ENCODE peak calls at places on chromosomes 16 and 17, in nine cellular contexts. Z is left colon, L is HEK293T, T is NAMALWA, J is Right ventricle myocardium inferior, E is aorta, X is DMS79, I is pancreas, H is 8988T. R is an unnamed sample.

GRCh38 chr16:51524555-51525373 is 373.7 kb upstream of the SALL1 start:
- DNase-seq in Z (no peak), L (no peak), T (no peak), J (no peak), E (no peak), X (no peak), I (peak; percentile 18), H (no peak), R (no peak)

GRCh38 chr17:21245703-21246102 is 7.5 kb downstream of the NATD1 start:
- DNase-seq in Z (no peak), L (no peak), T (no peak), J (peak; percentile 67), E (no peak), X (no peak), I (no peak), H (no peak), R (no peak)

GRCh38 chr17:7410634-7411426 is 3.2 kb downstream of the NLGN2 start:
- DNase-seq in Z (no peak), L (no peak), T (no peak), J (no peak), E (no peak), X (no peak), I (no peak), H (no peak), R (no peak)

GRCh38 chr17:63911657-63912100 is 621 bp upstream of the CSHL1 start:
- DNase-seq in Z (no peak), L (peak; percentile 73), T (peak; percentile 68), J (no peak), E (no peak), X (no peak), I (no peak), H (peak; percentile 43), R (peak; percentile 60)

GRCh38 chr17:17902357-17902756 is 65.6 kb upstream of the SREBF1 start:
- DNase-seq in Z (no peak), L (no peak), T (no peak), J (no peak), E (no peak), X (no peak), I (no peak), H (no peak), R (no peak)

GRCh38 chr16:10852948-10853347 is 24.1 kb upstream of the CIITA start:
- DNase-seq in Z (no peak), L (no peak), T (no peak), J (no peak), E (no peak), X (no peak), I (no peak), H (no peak), R (no peak)

GRCh38 chr17:16314189-16314588 is 39.1 kb downstream of the CENPV start:
- DNase-seq in Z (no peak), L (no peak), T (no peak), J (no peak), E (no peak), X (no peak), I (no peak), H (no peak), R (no peak)

GRCh38 chr16:23700509-23700908 is 12.5 kb downstream of the ERN2 start:
- DNase-seq in Z (no peak), L (no peak), T (no peak), J (no peak), E (no peak), X (peak; percentile 15), I (no peak), H (no peak), R (no peak)

GRCh38 chr17:80722656-80723055 is 178.0 kb downstream of the RPTOR start:
- DNase-seq in Z (no peak), L (no peak), T (no peak), J (no peak), E (no peak), X (no peak), I (no peak), H (no peak), R (no peak)

GRCh38 chr17:301681-302299 is 50.8 kb downstream of the RPH3AL start:
- DNase-seq in Z (peak; percentile 50), L (no peak), T (no peak), J (peak; percentile 72), E (peak; percentile 46), X (no peak), I (no peak), H (no peak), R (no peak)

GRCh38 chr17:79840204-79840988 is 1.2 kb upstream of the CBX4 start:
- DNase-seq in Z (peak; percentile 58), L (no peak), T (no peak), J (peak; percentile 88), E (peak; percentile 84), X (peak; percentile 36), I (peak; percentile 64), H (no peak), R (peak; percentile 49)

GRCh38 chr16:57203451-57203850 is 17.3 kb downstream of the RSPRY1 start:
- DNase-seq in Z (no peak), L (no peak), T (no peak), J (no peak), E (no peak), X (no peak), I (no peak), H (no peak), R (no peak)

GRCh38 chr17:42459256-42459982 is 741 bp downstream of the ATP6V0A1 start:
- DNase-seq in Z (peak; percentile 66), L (peak; percentile 52), T (peak; percentile 60), J (peak; percentile 77), E (peak; percentile 59), X (no peak), I (peak; percentile 48), H (no peak), R (peak; percentile 77)

GRCh38 chr16:89114159-89114981 is 20.7 kb downstream of the ACSF3 start:
- DNase-seq in Z (no peak), L (no peak), T (no peak), J (no peak), E (peak; percentile 45), X (no peak), I (no peak), H (no peak), R (no peak)

GRCh38 chr17:49779730-49780220 is 8.7 kb upstream of the KAT7 start:
- DNase-seq in Z (no peak), L (peak; percentile 47), T (peak; percentile 41), J (no peak), E (no peak), X (no peak), I (no peak), H (no peak), R (peak; percentile 83)

GRCh38 chr16:31428638-31429247 is 583 bp upstream of the COX6A2 start:
- DNase-seq in Z (no peak), L (no peak), T (no peak), J (no peak), E (no peak), X (no peak), I (no peak), H (no peak), R (no peak)

GRCh38 chr16:73064227-73064995 is 16.5 kb upstream of the ZFHX3 start:
- DNase-seq in Z (no peak), L (no peak), T (no peak), J (peak; percentile 69), E (peak; percentile 75), X (no peak), I (no peak), H (no peak), R (no peak)

GRCh38 chr16:10878644-10879498 is 1.9 kb downstream of the CIITA start:
- DNase-seq in Z (peak; percentile 48), L (no peak), T (peak; percentile 74), J (peak; percentile 83), E (peak; percentile 75), X (peak; percentile 25), I (peak; percentile 60), H (no peak), R (peak; percentile 85)

GRCh38 chr16:67528870-67529638 is 425 bp downstream of the RIPOR1 start:
- DNase-seq in Z (no peak), L (peak; percentile 48), T (peak; percentile 45), J (peak; percentile 83), E (no peak), X (no peak), I (peak; percentile 57), H (peak; percentile 84), R (peak; percentile 44)

GRCh38 chr16:85665929-85666328 is 22.8 kb downstream of the GINS2 start:
- DNase-seq in Z (no peak), L (no peak), T (no peak), J (no peak), E (peak; percentile 38), X (no peak), I (no peak), H (no peak), R (no peak)